ENCODE peak calls at places on chromosome 7, in eight cellular contexts. J is testis, R is transverse colon, E is heart left ventricle, Q is K562, N is A549, W is suprapubic skin, C is ovary. S is an unnamed sample.

GRCh38 chr7:11988186-11988585 is 156.2 kb upstream of the THSD7A start:
- DNase-seq in J (no peak), R (no peak), E (no peak), Q (no peak), N (no peak), W (no peak), C (no peak), S (no peak)

GRCh38 chr7:11358637-11359036 is 385.0 kb downstream of the PHF14 start:
- DNase-seq in J (no peak), R (no peak), E (no peak), Q (no peak), N (no peak), W (no peak), C (no peak), S (no peak)

GRCh38 chr7:79282882-79283602 is 170.4 kb downstream of the MAGI2 start:
- DNase-seq in J (no peak), R (no peak), E (no peak), Q (no peak), N (no peak), W (no peak), C (no peak), S (no peak)

GRCh38 chr7:99080679-99081078 is 63.2 kb downstream of the SMURF1 start:
- DNase-seq in J (no peak), R (no peak), E (no peak), Q (no peak), N (no peak), W (no peak), C (no peak), S (no peak)

GRCh38 chr7:93148727-93149126 is 542 bp upstream of the SAMD9L start:
- DNase-seq in J (no peak), R (no peak), E (no peak), Q (no peak), N (no peak), W (no peak), C (no peak), S (no peak)

GRCh38 chr7:479115-479947 is 40.3 kb downstream of the PDGFA start:
- DNase-seq in J (no peak), R (no peak), E (peak), Q (no peak), N (no peak), W (no peak), C (peak), S (no peak)

GRCh38 chr7:125926621-125927020 is 997.0 kb upstream of the POT1 start:
- DNase-seq in J (no peak), R (no peak), E (no peak), Q (no peak), N (no peak), W (no peak), C (no peak), S (no peak)

GRCh38 chr7:133754718-133755117 is 372.4 kb upstream of the LRGUK start:
- DNase-seq in J (no peak), R (no peak), E (no peak), Q (no peak), N (no peak), W (no peak), C (no peak), S (no peak)

GRCh38 chr7:81155654-81156373 is 237.0 kb upstream of the SEMA3C start:
- DNase-seq in J (no peak), R (no peak), E (no peak), Q (no peak), N (peak), W (no peak), C (no peak), S (no peak)

GRCh38 chr7:151694828-151695580 is 175.3 kb upstream of the RHEB start:
- DNase-seq in J (no peak), R (no peak), E (peak), Q (no peak), N (no peak), W (no peak), C (peak), S (peak)

DNA sequence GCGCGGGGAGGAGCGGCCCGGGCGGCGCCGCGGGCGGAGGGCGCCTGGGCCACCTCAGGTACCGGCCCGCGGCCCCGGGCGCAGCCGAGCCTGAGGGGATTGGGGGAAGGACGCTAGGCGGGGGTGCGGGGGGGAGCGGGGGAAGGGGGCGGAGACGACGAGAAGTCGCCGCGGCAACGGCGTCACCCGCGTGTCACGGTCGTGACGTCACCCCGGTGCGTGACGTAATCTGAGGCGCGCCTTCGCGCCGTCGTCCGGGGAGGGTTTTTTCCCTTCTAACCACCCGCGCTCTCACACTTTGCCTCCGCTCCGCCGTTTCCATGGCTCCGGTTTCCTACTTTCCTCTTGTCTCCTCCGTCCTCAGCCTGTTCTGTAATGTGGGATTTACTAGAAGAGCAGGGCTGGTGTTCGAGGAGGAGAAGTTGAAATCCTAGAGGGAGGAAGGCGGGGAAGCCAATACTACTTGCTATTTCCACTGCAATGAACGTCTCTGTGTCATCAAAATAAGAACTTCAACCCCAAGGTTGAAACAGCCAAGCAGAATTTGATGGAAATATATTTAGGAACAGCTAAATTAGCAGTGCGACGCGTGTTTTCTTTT is at the start of gene BRAF:
- DNase-seq in J (peak), R (peak), E (peak), Q (peak), N (peak), W (peak), C (peak), S (peak)
- TF ChIP-seq POLR2A in J (peak), R (peak), E (peak), Q (peak), N (peak), W (no peak), C (peak), S (no peak)

GRCh38 chr7:25179771-25180591 is 48.3 kb downstream of the NPVF start:
- DNase-seq in J (peak), R (peak), E (peak), Q (peak), N (peak), W (peak), C (peak), S (peak)

GRCh38 chr7:25181537-25181936 is 46.7 kb downstream of the NPVF start:
- DNase-seq in J (no peak), R (no peak), E (no peak), Q (no peak), N (no peak), W (no peak), C (no peak), S (no peak)

GRCh38 chr7:25179325-25179724 is 49.0 kb downstream of the NPVF start:
- DNase-seq in J (no peak), R (no peak), E (no peak), Q (peak), N (peak), W (no peak), C (no peak), S (no peak)

GRCh38 chr7:25180592-25180923 is 47.7 kb downstream of the NPVF start:
- DNase-seq in J (no peak), R (no peak), E (no peak), Q (no peak), N (peak), W (no peak), C (no peak), S (no peak)

DNA sequence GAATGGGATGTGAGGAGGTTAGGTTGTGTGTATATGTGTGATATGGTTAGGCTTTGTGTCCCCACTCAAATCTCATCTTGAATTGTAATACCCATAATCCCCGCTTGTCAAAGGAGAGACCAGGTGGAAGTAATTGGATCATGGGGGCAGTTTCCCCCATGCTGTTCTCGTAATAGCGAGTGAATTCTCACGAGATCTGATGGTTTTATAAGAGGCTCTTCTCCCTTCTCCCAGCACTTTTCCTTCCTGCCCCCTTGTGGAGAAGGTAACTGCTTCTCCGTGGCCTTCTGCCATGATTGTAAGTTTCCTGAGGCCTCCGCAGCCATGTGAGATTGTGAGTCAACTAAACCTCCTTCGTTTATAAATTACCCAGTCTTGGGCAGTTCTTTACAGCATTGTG is 47.3 kb downstream of the NPVF start:
- DNase-seq in J (no peak), R (no peak), E (no peak), Q (peak), N (no peak), W (no peak), C (no peak), S (no peak)
- H3K4me3 ChIP-seq in J (peak), R (peak), E (peak), Q (no peak), N (peak), W (peak), C (peak), S (no peak)

GRCh38 chr7:2109251-2109935 is 123.4 kb downstream of the MAD1L1 start:
- DNase-seq in J (no peak), R (no peak), E (no peak), Q (peak), N (no peak), W (no peak), C (no peak), S (no peak)

GRCh38 chr7:2112261-2113203 is 120.2 kb downstream of the MAD1L1 start:
- DNase-seq in J (no peak), R (no peak), E (no peak), Q (no peak), N (no peak), W (no peak), C (no peak), S (no peak)

GRCh38 chr7:2111568-2111967 is 121.2 kb downstream of the MAD1L1 start:
- DNase-seq in J (no peak), R (no peak), E (no peak), Q (no peak), N (no peak), W (no peak), C (no peak), S (no peak)

GRCh38 chr7:2109936-2110585 is 122.7 kb downstream of the MAD1L1 start:
- DNase-seq in J (no peak), R (no peak), E (no peak), Q (peak), N (peak), W (no peak), C (no peak), S (no peak)

DNA sequence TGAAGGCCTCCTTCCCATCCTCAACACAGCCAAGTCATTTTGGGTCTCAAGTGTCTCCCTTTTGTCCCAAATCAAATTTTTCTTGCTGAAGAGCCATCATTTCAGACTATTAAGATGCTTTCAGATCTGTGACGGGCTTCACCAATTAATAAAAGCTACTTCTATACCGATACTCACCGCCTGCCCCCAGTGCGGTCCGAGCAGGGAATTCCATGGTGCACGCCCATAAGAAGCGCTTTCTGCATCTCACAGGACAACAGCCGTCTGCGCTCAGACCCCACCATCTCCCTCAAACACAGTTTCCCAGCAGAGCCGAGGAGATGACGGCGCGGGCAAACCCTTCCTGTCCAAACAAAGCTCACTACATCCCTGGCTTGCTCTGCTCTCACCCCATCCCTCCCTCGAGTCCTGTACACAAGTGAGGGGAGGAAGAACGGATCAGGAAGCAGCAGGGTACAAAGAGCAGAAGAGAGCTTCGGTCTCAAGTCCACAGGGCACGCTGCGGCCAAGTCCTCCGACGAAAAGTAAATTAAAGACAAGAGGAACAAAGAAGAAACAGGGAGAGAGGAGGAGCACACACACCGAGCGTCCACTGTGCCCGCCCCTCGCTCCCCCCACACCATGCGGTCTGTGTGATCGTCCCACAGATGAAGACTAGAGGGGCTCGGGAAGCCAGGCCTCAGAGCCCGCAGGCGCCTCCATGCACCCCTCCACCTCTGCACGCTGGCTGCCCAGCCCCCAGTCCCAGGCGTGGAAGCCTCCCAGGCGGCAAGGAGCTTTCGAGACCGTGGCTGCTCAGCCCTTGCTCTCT is 122.0 kb downstream of the MAD1L1 start:
- DNase-seq in J (no peak), R (no peak), E (no peak), Q (no peak), N (no peak), W (no peak), C (no peak), S (no peak)
- TF ChIP-seq POLR2A in J (no peak), R (no peak), E (no peak), Q (no peak), N (no peak), W (no peak), C (no peak), S (no peak)

GRCh38 chr7:103990991-103991390 is 1.5 kb upstream of the RELN start:
- DNase-seq in J (no peak), R (no peak), E (no peak), Q (peak), N (no peak), W (no peak), C (no peak), S (no peak)

GRCh38 chr7:103991406-103991805 is 1.9 kb upstream of the RELN start:
- DNase-seq in J (no peak), R (no peak), E (no peak), Q (no peak), N (no peak), W (no peak), C (no peak), S (no peak)

GRCh38 chr7:103989200-103989784 is at the start of gene RELN:
- DNase-seq in J (peak), R (no peak), E (no peak), Q (peak), N (no peak), W (no peak), C (peak), S (no peak)

GRCh38 chr7:103988468-103989199 is 824 bp downstream of the RELN start:
- DNase-seq in J (peak), R (no peak), E (no peak), Q (peak), N (no peak), W (no peak), C (no peak), S (no peak)

DNA sequence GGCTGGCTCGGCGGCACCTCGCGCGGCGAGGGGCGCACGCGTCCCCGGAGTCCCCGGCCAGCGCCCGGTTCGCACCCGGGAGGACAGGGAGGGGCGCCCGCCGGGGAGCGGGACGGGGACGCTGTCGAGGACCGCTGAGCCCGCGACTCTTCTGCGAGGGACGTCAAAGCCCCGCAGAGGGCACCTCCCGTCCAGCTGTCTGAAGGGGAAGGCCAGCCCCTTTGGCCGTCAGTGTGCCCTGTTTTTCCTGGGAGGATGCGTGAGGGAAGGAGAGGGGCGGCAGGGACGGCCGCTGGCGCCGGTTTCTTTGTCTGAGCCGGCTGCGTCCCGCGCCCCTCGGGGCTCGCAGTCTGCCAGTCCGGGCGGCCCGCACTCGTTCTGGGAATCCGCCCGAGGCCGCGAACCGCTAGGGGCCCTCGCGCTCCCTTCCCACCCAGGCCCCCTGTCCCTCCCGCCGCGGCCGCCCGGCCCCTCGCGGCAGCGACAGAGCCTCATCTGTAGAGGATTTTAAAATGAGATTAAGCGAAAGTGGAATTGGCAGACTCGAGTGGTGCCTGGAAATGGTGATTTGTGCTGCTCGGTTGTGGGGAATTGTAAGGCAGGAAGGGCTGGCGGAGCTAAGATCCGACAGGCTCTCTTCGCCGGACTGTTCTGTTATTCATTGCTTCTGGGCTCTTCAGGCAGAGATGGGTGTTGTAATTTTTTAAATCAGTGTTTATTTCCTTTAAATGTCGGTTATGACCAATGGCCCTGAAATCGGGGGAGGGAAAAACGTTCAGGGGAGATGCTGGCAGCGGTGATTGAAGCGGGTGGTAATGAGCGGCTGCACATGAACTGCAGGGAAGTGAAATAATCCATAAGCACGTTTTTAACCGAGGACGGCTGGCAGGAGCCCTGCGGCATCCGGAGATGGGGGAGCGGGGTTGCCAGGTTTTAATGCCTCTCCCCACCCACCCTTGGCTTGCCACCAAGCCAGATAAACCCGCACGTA is 622 bp upstream of the RELN start:
- DNase-seq in J (peak), R (no peak), E (no peak), Q (peak), N (peak), W (no peak), C (no peak), S (no peak)
- H3K4me3 ChIP-seq in J (peak), R (peak), E (peak), Q (peak), N (peak), W (peak), C (peak), S (peak)

DNA sequence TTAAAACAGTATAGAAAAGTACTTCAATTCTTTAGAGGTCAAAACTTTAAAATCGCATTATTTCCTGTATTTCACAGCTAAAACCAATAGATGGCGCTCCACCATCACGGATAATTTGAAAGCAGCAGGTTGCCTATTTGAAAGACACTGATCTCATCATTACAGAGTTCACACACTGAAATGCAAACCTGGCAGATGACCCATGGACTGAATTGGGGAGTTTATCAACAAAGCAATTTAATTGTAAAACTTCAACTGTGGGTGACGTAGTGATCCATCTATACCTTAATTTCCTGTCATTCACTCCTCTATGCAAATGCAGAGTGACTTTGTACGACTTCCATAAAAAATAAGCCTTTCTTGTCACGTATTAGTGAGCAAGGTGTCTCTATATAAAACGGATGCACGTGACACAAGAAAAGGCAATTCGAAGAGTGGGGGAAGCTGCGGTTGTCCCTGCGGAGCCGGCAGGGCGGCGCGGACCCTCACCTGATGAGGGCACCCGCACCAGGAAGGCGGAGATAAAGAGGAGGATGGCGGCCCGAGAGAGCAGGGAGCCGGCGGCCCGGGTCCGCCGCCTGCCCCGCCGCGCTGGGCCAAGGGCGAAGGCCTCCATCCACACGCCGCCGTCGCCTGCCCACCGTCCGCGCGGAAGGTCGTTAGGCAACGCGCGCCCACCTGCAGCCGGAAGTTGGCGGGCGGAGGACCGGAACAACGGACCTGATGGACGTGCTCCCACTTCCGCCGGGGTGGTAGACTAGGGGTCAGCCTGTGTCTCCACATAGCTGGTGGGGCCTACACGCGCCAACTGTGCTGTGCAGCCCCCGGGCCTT is at the start of gene ZPBP:
- DNase-seq in J (peak), R (no peak), E (peak), Q (peak), N (no peak), W (peak), C (peak), S (no peak)
- TF ChIP-seq POLR2A in J (no peak), R (no peak), E (no peak), Q (no peak), N (no peak), W (no peak), C (no peak), S (no peak)